ENCODE peak calls at places on chromosomes 12 and 14, in nine cellular contexts. A is sigmoid colon; I is SW 1271; E is transverse colon; C is WERI-Rb-1; R is cardiac fibroblast; N is anterior cingulate cortex; U is Caki2; Q is effector memory CD8-positive, alpha-beta T cell. B is an unnamed sample.

GRCh38 chr12:60263146-60263545 is 667.3 kb downstream of the SLC16A7 start:
- DNase-seq in U (no peak), E (no peak), N (no peak), R (no peak), Q (no peak), I (no peak), C (no peak), A (no peak), B (peak; percentile 29)

GRCh38 chr12:10498042-10498441 is 7.6 kb upstream of the EIF2S3B start:
- DNase-seq in N (no peak), E (no peak), U (no peak), R (no peak), A (no peak), Q (no peak), C (no peak), I (no peak), B (no peak)

GRCh38 chr14:90495357-90496276 is 98.8 kb downstream of the CALM1 start:
- DNase-seq in U (peak; percentile 50), E (peak; percentile 43), C (no peak), Q (peak; percentile 44), I (no peak), R (peak; percentile 74), N (no peak), A (no peak), B (peak; percentile 75)

GRCh38 chr12:116385486-116386217 is 108.2 kb upstream of the MED13L start:
- DNase-seq in A (no peak), I (no peak), U (no peak), R (no peak), N (no peak), C (no peak), Q (no peak), E (no peak), B (no peak)

GRCh38 chr14:99792551-99793212 is 531 bp upstream of the EML1 start:
- DNase-seq in U (peak; percentile 6), C (peak; percentile 33), R (peak; percentile 21), Q (no peak), E (no peak), A (peak; percentile 82), I (no peak), N (peak; percentile 33), B (peak; percentile 22)

GRCh38 chr12:116455540-116456306 is 103.5 kb upstream of the MAP1LC3B2 start:
- DNase-seq in E (peak; percentile 79), Q (no peak), N (no peak), A (peak; percentile 96), C (no peak), R (peak; percentile 98), I (peak; percentile 11), U (peak; percentile 91), B (peak; percentile 99)

GRCh38 chr12:64400041-64400440 is 4.2 kb upstream of the XPOT start:
- DNase-seq in C (no peak), U (peak; percentile 85), N (peak; percentile 2), A (no peak), I (peak; percentile 47), R (peak; percentile 58), Q (peak; percentile 18), E (no peak), B (no peak)

GRCh38 chr12:2689879-2690278 is 104.9 kb upstream of the FKBP4 start:
- DNase-seq in A (no peak), U (no peak), C (peak; percentile 73), Q (no peak), N (no peak), R (no peak), E (no peak), I (no peak), B (no peak)

GRCh38 chr12:131710464-131711457 is at the start of gene SFSWAP:
- DNase-seq in N (peak; percentile 80), U (peak; percentile 88), E (peak; percentile 75), Q (peak; percentile 65), A (peak; percentile 81), R (peak; percentile 87), I (peak; percentile 87), C (peak; percentile 73), B (peak; percentile 85)

GRCh38 chr12:122861586-122861970 is 26.3 kb downstream of the HIP1R start:
- DNase-seq in N (no peak), E (no peak), A (no peak), C (no peak), U (no peak), R (no peak), Q (no peak), I (no peak), B (no peak)

GRCh38 chr14:41461380-41461779 is 145.3 kb upstream of the LRFN5 start:
- DNase-seq in E (no peak), Q (no peak), U (no peak), N (no peak), C (no peak), I (no peak), A (no peak), R (no peak), B (no peak)

GRCh38 chr14:104475802-104476201 is 103.8 kb upstream of the C14orf180 start:
- DNase-seq in A (no peak), Q (no peak), C (no peak), N (no peak), R (no peak), E (no peak), U (no peak), I (no peak), B (no peak)

B was measured in mesenchymal stem cell.